ENCODE peak calls at places on chromosomes 12 and 14, in five cellular contexts. K is AG04450; M is D341Med; V is activated naive CD4-positive, alpha-beta T cell; E is naive thymus-derived CD8-positive, alpha-beta T cell. Y is an unnamed sample.

GRCh38 chr14:59020382-59020781 is 168.1 kb upstream of the DAAM1 start:
- DNase-seq in V (no peak), E (no peak), M (peak; percentile 37), K (no peak), Y (no peak)

GRCh38 chr14:47278233-47278842 is 397.1 kb downstream of the MDGA2 start:
- DNase-seq in E (no peak), M (peak; percentile 79), K (no peak), V (peak; percentile 2), Y (peak; percentile 38)

GRCh38 chr12:122051231-122051876 is 27.2 kb upstream of the MLXIP start:
- DNase-seq in V (no peak), M (peak; percentile 17), E (no peak), K (no peak), Y (no peak)

GRCh38 chr14:29030970-29031369 is 264.4 kb downstream of the FOXG1 start:
- DNase-seq in E (no peak), M (no peak), V (no peak), K (no peak), Y (no peak)

GRCh38 chr14:50342211-50343080 is 30.3 kb downstream of the DMAC2L start:
- DNase-seq in M (peak; percentile 82), V (peak; percentile 32), E (peak; percentile 36), K (no peak), Y (peak; percentile 58)

GRCh38 chr12:49552014-49552413 is 13.2 kb downstream of the KCNH3 start:
- DNase-seq in K (no peak), E (no peak), V (no peak), M (peak; percentile 71), Y (peak; percentile 25)

GRCh38 chr12:69415471-69416275 is 54.5 kb upstream of the FRS2 start:
- DNase-seq in E (no peak), K (peak; percentile 88), M (peak; percentile 70), V (no peak), Y (peak; percentile 24)

GRCh38 chr14:64439141-64439540 is 26.2 kb upstream of the AKAP5 start:
- DNase-seq in V (no peak), M (no peak), E (no peak), K (no peak), Y (no peak)

GRCh38 chr14:61933021-61933420 is 170.8 kb downstream of the SNAPC1 start:
- DNase-seq in K (no peak), M (no peak), E (no peak), V (no peak), Y (no peak)